ENCODE peak calls at places on chromosomes 2 and 18, in seven cellular contexts. One of them, this sample, is unnamed.

GRCh38 chr2:172098287-172098649 is 4.4 kb downstream of the DLX2 start:
- DNase-seq in left cardiac atrium: no peak
- DNase-seq in mesendoderm: peak
- DNase-seq in endodermal cell: peak
- DNase-seq in NCI-H187: no peak
- DNase-seq in activated naive CD8-positive, alpha-beta T cell treated with anti-CD3 and anti-CD28 coated beads, Interleukin-2, amount 50 U/mL, for 24 hours: no peak
- DNase-seq in right atrium auricular region: peak
- DNase-seq in this sample: no peak

GRCh38 chr2:11004206-11004605 is 92.5 kb downstream of the KCNF1 start:
- DNase-seq in left cardiac atrium: no peak
- DNase-seq in mesendoderm: peak
- DNase-seq in endodermal cell: no peak
- DNase-seq in NCI-H187: no peak
- DNase-seq in activated naive CD8-positive, alpha-beta T cell treated with anti-CD3 and anti-CD28 coated beads, Interleukin-2, amount 50 U/mL, for 24 hours: no peak
- DNase-seq in right atrium auricular region: no peak
- DNase-seq in this sample: no peak

GRCh38 chr2:16565481-16565880 is 100.2 kb downstream of the CYRIA start:
- DNase-seq in left cardiac atrium: no peak
- DNase-seq in mesendoderm: no peak
- DNase-seq in endodermal cell: no peak
- DNase-seq in NCI-H187: no peak
- DNase-seq in activated naive CD8-positive, alpha-beta T cell treated with anti-CD3 and anti-CD28 coated beads, Interleukin-2, amount 50 U/mL, for 24 hours: no peak
- DNase-seq in right atrium auricular region: no peak
- DNase-seq in this sample: no peak

GRCh38 chr2:27573452-27573851 is 9.4 kb upstream of the ZNF512 start:
- DNase-seq in left cardiac atrium: no peak
- DNase-seq in mesendoderm: no peak
- DNase-seq in endodermal cell: no peak
- DNase-seq in NCI-H187: no peak
- DNase-seq in activated naive CD8-positive, alpha-beta T cell treated with anti-CD3 and anti-CD28 coated beads, Interleukin-2, amount 50 U/mL, for 24 hours: no peak
- DNase-seq in right atrium auricular region: no peak
- DNase-seq in this sample: no peak

GRCh38 chr2:42503291-42503690 is 9.5 kb upstream of the KCNG3 start:
- DNase-seq in left cardiac atrium: no peak
- DNase-seq in mesendoderm: no peak
- DNase-seq in endodermal cell: no peak
- DNase-seq in NCI-H187: no peak
- DNase-seq in activated naive CD8-positive, alpha-beta T cell treated with anti-CD3 and anti-CD28 coated beads, Interleukin-2, amount 50 U/mL, for 24 hours: no peak
- DNase-seq in right atrium auricular region: no peak
- DNase-seq in this sample: peak

GRCh38 chr2:164538250-164538866 is 82.9 kb downstream of the GRB14 start:
- DNase-seq in left cardiac atrium: no peak
- DNase-seq in mesendoderm: peak
- DNase-seq in endodermal cell: no peak
- DNase-seq in NCI-H187: no peak
- DNase-seq in activated naive CD8-positive, alpha-beta T cell treated with anti-CD3 and anti-CD28 coated beads, Interleukin-2, amount 50 U/mL, for 24 hours: no peak
- DNase-seq in right atrium auricular region: no peak
- DNase-seq in this sample: no peak

GRCh38 chr2:218732052-218732760 is 21.6 kb downstream of the TTLL4 start:
- DNase-seq in left cardiac atrium: no peak
- DNase-seq in mesendoderm: no peak
- DNase-seq in endodermal cell: no peak
- DNase-seq in NCI-H187: no peak
- DNase-seq in activated naive CD8-positive, alpha-beta T cell treated with anti-CD3 and anti-CD28 coated beads, Interleukin-2, amount 50 U/mL, for 24 hours: no peak
- DNase-seq in right atrium auricular region: no peak
- DNase-seq in this sample: peak

GRCh38 chr2:230650585-230651137 is 62.0 kb upstream of the CAB39 start:
- DNase-seq in left cardiac atrium: no peak
- DNase-seq in mesendoderm: no peak
- DNase-seq in endodermal cell: no peak
- DNase-seq in NCI-H187: no peak
- DNase-seq in activated naive CD8-positive, alpha-beta T cell treated with anti-CD3 and anti-CD28 coated beads, Interleukin-2, amount 50 U/mL, for 24 hours: no peak
- DNase-seq in right atrium auricular region: no peak
- DNase-seq in this sample: no peak

GRCh38 chr2:235055891-235056516 is 104.2 kb downstream of the SH3BP4 start:
- DNase-seq in left cardiac atrium: no peak
- DNase-seq in mesendoderm: peak
- DNase-seq in endodermal cell: peak
- DNase-seq in NCI-H187: no peak
- DNase-seq in activated naive CD8-positive, alpha-beta T cell treated with anti-CD3 and anti-CD28 coated beads, Interleukin-2, amount 50 U/mL, for 24 hours: no peak
- DNase-seq in right atrium auricular region: no peak
- DNase-seq in this sample: peak

GRCh38 chr2:241154915-241155314 is 4.6 kb downstream of the PPP1R7 start:
- DNase-seq in left cardiac atrium: no peak
- DNase-seq in mesendoderm: no peak
- DNase-seq in endodermal cell: no peak
- DNase-seq in NCI-H187: no peak
- DNase-seq in activated naive CD8-positive, alpha-beta T cell treated with anti-CD3 and anti-CD28 coated beads, Interleukin-2, amount 50 U/mL, for 24 hours: peak
- DNase-seq in right atrium auricular region: no peak
- DNase-seq in this sample: no peak

GRCh38 chr2:44286119-44286883 is 11.0 kb downstream of the SLC3A1 start:
- DNase-seq in left cardiac atrium: no peak
- DNase-seq in mesendoderm: no peak
- DNase-seq in endodermal cell: no peak
- DNase-seq in NCI-H187: no peak
- DNase-seq in activated naive CD8-positive, alpha-beta T cell treated with anti-CD3 and anti-CD28 coated beads, Interleukin-2, amount 50 U/mL, for 24 hours: no peak
- DNase-seq in right atrium auricular region: no peak
- DNase-seq in this sample: no peak

GRCh38 chr18:31648458-31648857 is 35.9 kb downstream of the B4GALT6 start:
- DNase-seq in left cardiac atrium: no peak
- DNase-seq in mesendoderm: no peak
- DNase-seq in endodermal cell: no peak
- DNase-seq in NCI-H187: no peak
- DNase-seq in activated naive CD8-positive, alpha-beta T cell treated with anti-CD3 and anti-CD28 coated beads, Interleukin-2, amount 50 U/mL, for 24 hours: no peak
- DNase-seq in right atrium auricular region: no peak
- DNase-seq in this sample: peak

This sample was measured in adrenal gland.